ENCODE peak calls at places on chromosomes 13 and 19, in four cellular contexts. One of them, this sample, is unnamed.

GRCh38 chr19:52991484-52991883 is 22.2 kb upstream of the ERVV-1 start:
- DNase-seq in BJ: peak; percentile 4
- DNase-seq in epithelial cell of esophagus: peak; percentile 82
- DNase-seq in choroid plexus epithelial cell: peak; percentile 33
- DNase-seq in this sample: peak; percentile 54

GRCh38 chr13:21050288-21051197 is 10.8 kb downstream of the LATS2 start:
- DNase-seq in BJ: no peak
- DNase-seq in epithelial cell of esophagus: peak; percentile 15
- DNase-seq in choroid plexus epithelial cell: peak; percentile 39
- DNase-seq in this sample: no peak

GRCh38 chr19:3175761-3176714 is 2.5 kb upstream of the S1PR4 start:
- DNase-seq in BJ: peak; percentile 75
- DNase-seq in epithelial cell of esophagus: peak; percentile 96
- DNase-seq in choroid plexus epithelial cell: peak; percentile 64
- DNase-seq in this sample: peak; percentile 65

GRCh38 chr19:34430738-34431625 is 2.8 kb downstream of the UBA2 start:
- DNase-seq in BJ: no peak
- DNase-seq in epithelial cell of esophagus: peak; percentile 57
- DNase-seq in choroid plexus epithelial cell: peak; percentile 77
- DNase-seq in this sample: peak; percentile 72

GRCh38 chr19:54168174-54168917 is 4.6 kb downstream of the TMC4 start:
- DNase-seq in BJ: no peak
- DNase-seq in epithelial cell of esophagus: peak; percentile 83
- DNase-seq in choroid plexus epithelial cell: peak; percentile 89
- DNase-seq in this sample: peak; percentile 80

GRCh38 chr19:49335784-49336481 is 727 bp downstream of the CD37 start:
- DNase-seq in BJ: no peak
- DNase-seq in epithelial cell of esophagus: no peak
- DNase-seq in choroid plexus epithelial cell: no peak
- DNase-seq in this sample: no peak

GRCh38 chr19:1489463-1489971 is 633 bp downstream of the PCSK4 start:
- DNase-seq in BJ: no peak
- DNase-seq in epithelial cell of esophagus: no peak
- DNase-seq in choroid plexus epithelial cell: no peak
- DNase-seq in this sample: no peak

GRCh38 chr13:93227906-93228801 is 1.5 kb downstream of the GPC6 start:
- DNase-seq in BJ: no peak
- DNase-seq in epithelial cell of esophagus: peak; percentile 88
- DNase-seq in choroid plexus epithelial cell: peak; percentile 93
- DNase-seq in this sample: peak; percentile 85

GRCh38 chr13:20127263-20127562 is 33.6 kb downstream of the GJA3 start:
- DNase-seq in BJ: no peak
- DNase-seq in epithelial cell of esophagus: no peak
- DNase-seq in choroid plexus epithelial cell: no peak
- DNase-seq in this sample: no peak

GRCh38 chr13:75432045-75432444 is 49.9 kb downstream of the TBC1D4 start:
- DNase-seq in BJ: no peak
- DNase-seq in epithelial cell of esophagus: no peak
- DNase-seq in choroid plexus epithelial cell: peak; percentile 47
- DNase-seq in this sample: peak; percentile 61

GRCh38 chr13:29868581-29868980 is 18.2 kb upstream of the UBL3 start:
- DNase-seq in BJ: no peak
- DNase-seq in epithelial cell of esophagus: no peak
- DNase-seq in choroid plexus epithelial cell: no peak
- DNase-seq in this sample: no peak

GRCh38 chr13:33676700-33677048 is 141.3 kb upstream of the RFC3 start:
- DNase-seq in BJ: no peak
- DNase-seq in epithelial cell of esophagus: peak; percentile 76
- DNase-seq in choroid plexus epithelial cell: peak; percentile 73
- DNase-seq in this sample: peak; percentile 48

GRCh38 chr19:53824134-53824611 is at the start of gene NLRP12:
- DNase-seq in BJ: no peak
- DNase-seq in epithelial cell of esophagus: no peak
- DNase-seq in choroid plexus epithelial cell: no peak
- DNase-seq in this sample: no peak

GRCh38 chr19:28426110-28426901 is 786.6 kb downstream of the UQCRFS1 start:
- DNase-seq in BJ: no peak
- DNase-seq in epithelial cell of esophagus: no peak
- DNase-seq in choroid plexus epithelial cell: no peak
- DNase-seq in this sample: no peak

GRCh38 chr19:14985133-14985532 is 5.5 kb upstream of the SLC1A6 start:
- DNase-seq in BJ: no peak
- DNase-seq in epithelial cell of esophagus: no peak
- DNase-seq in choroid plexus epithelial cell: no peak
- DNase-seq in this sample: no peak

GRCh38 chr19:35159606-35160005 is 5.1 kb downstream of the FXYD5 start:
- DNase-seq in BJ: no peak
- DNase-seq in epithelial cell of esophagus: no peak
- DNase-seq in choroid plexus epithelial cell: no peak
- DNase-seq in this sample: no peak

GRCh38 chr19:42287017-42287825 is 14.7 kb upstream of the PRR19 start:
- DNase-seq in BJ: no peak
- DNase-seq in epithelial cell of esophagus: no peak
- DNase-seq in choroid plexus epithelial cell: no peak
- DNase-seq in this sample: no peak

GRCh38 chr13:100357764-100358163 is 230.8 kb downstream of the GGACT start:
- DNase-seq in BJ: no peak
- DNase-seq in epithelial cell of esophagus: no peak
- DNase-seq in choroid plexus epithelial cell: no peak
- DNase-seq in this sample: no peak

GRCh38 chr13:66640231-66640630 is 589.9 kb downstream of the PCDH9 start:
- DNase-seq in BJ: no peak
- DNase-seq in epithelial cell of esophagus: no peak
- DNase-seq in choroid plexus epithelial cell: no peak
- DNase-seq in this sample: no peak

GRCh38 chr19:9793051-9793591 is 24.6 kb upstream of the ZNF846 start:
- DNase-seq in BJ: no peak
- DNase-seq in epithelial cell of esophagus: peak; percentile 42
- DNase-seq in choroid plexus epithelial cell: peak; percentile 65
- DNase-seq in this sample: peak; percentile 54

GRCh38 chr19:55494172-55494761 is 6.0 kb downstream of the SSC5D start:
- DNase-seq in BJ: no peak
- DNase-seq in epithelial cell of esophagus: no peak
- DNase-seq in choroid plexus epithelial cell: peak; percentile 65
- DNase-seq in this sample: peak; percentile 91

GRCh38 chr19:35000647-35001501 is 751 bp downstream of the GRAMD1A start:
- DNase-seq in BJ: no peak
- DNase-seq in epithelial cell of esophagus: peak; percentile 55
- DNase-seq in choroid plexus epithelial cell: peak; percentile 57
- DNase-seq in this sample: peak; percentile 40

GRCh38 chr13:73952683-73953082 is 181.5 kb downstream of the KLF12 start:
- DNase-seq in BJ: no peak
- DNase-seq in epithelial cell of esophagus: no peak
- DNase-seq in choroid plexus epithelial cell: no peak
- DNase-seq in this sample: peak; percentile 30

GRCh38 chr13:65468628-65469027 is 1761.5 kb downstream of the PCDH9 start:
- DNase-seq in BJ: no peak
- DNase-seq in epithelial cell of esophagus: no peak
- DNase-seq in choroid plexus epithelial cell: peak; percentile 74
- DNase-seq in this sample: no peak

GRCh38 chr13:23871616-23872220 is 17.5 kb downstream of the MIPEP start:
- DNase-seq in BJ: no peak
- DNase-seq in epithelial cell of esophagus: peak; percentile 49
- DNase-seq in choroid plexus epithelial cell: peak; percentile 68
- DNase-seq in this sample: peak; percentile 61

GRCh38 chr13:70896136-70896535 is 787.9 kb upstream of the KLHL1 start:
- DNase-seq in BJ: no peak
- DNase-seq in epithelial cell of esophagus: no peak
- DNase-seq in choroid plexus epithelial cell: no peak
- DNase-seq in this sample: no peak

GRCh38 chr13:110944121-110944967 is 29.5 kb upstream of the ANKRD10 start:
- DNase-seq in BJ: no peak
- DNase-seq in epithelial cell of esophagus: peak; percentile 71
- DNase-seq in choroid plexus epithelial cell: peak; percentile 89
- DNase-seq in this sample: peak; percentile 71

GRCh38 chr19:11767633-11768133 is 883 bp downstream of the ZNF441 start:
- DNase-seq in BJ: no peak
- DNase-seq in epithelial cell of esophagus: peak; percentile 12
- DNase-seq in choroid plexus epithelial cell: peak; percentile 39
- DNase-seq in this sample: peak; percentile 33

GRCh38 chr13:20446900-20447299 is 78.8 kb downstream of the CRYL1 start:
- DNase-seq in BJ: no peak
- DNase-seq in epithelial cell of esophagus: no peak
- DNase-seq in choroid plexus epithelial cell: no peak
- DNase-seq in this sample: peak; percentile 79

GRCh38 chr19:48745208-48745995 is 1.3 kb downstream of the IZUMO1 start:
- DNase-seq in BJ: no peak
- DNase-seq in epithelial cell of esophagus: peak; percentile 74
- DNase-seq in choroid plexus epithelial cell: peak; percentile 80
- DNase-seq in this sample: peak; percentile 64

GRCh38 chr19:14300281-14300680 is 81.0 kb upstream of the ADGRE5 start:
- DNase-seq in BJ: no peak
- DNase-seq in epithelial cell of esophagus: no peak
- DNase-seq in choroid plexus epithelial cell: no peak
- DNase-seq in this sample: no peak

DNA sequence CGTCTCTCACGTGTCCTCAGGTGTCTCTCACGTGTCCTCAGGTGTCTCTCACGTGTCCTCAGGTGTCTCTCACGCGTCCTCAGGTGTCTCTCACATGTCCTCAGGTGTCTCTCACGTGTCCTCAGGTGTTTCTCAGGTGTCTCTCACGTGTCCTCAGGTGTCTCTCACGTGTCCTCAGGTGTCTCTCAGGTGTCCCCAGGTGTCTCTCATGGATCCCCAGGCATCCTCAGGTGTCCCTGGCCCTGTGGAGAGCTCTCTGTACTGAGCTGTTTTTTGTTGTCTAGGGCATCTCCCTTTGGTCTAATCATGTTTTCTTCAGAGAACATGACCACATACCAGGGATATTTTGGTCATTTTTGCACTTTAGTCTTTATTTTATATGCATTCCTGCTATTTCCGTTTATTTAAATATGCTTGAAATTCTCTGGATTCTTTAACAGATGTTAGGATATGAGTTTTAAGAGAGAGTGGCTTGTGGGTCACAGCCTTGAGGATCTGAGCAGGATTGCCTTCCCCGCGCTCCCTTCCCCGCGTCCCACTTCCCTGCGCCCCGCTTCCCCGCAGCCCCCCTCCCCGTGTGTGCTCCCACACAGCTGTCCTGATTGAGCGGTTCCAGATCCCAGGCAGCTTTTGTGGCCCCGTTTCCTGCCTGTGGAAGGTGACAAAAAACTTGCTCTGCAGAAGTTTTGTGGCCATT is 31.9 kb downstream of the ATP4B start:
- DNase-seq in BJ: peak; percentile 71
- DNase-seq in epithelial cell of esophagus: no peak
- DNase-seq in choroid plexus epithelial cell: peak; percentile 75
- DNase-seq in this sample: no peak
- H3K4me3 ChIP-seq in BJ: peak overlapping the region; percentile 5
- H3K4me3 ChIP-seq in epithelial cell of esophagus: no peak overlapping the region
- H3K4me3 ChIP-seq in choroid plexus epithelial cell: no peak overlapping the region
- H3K4me3 ChIP-seq in this sample: no peak overlapping the region

DNA sequence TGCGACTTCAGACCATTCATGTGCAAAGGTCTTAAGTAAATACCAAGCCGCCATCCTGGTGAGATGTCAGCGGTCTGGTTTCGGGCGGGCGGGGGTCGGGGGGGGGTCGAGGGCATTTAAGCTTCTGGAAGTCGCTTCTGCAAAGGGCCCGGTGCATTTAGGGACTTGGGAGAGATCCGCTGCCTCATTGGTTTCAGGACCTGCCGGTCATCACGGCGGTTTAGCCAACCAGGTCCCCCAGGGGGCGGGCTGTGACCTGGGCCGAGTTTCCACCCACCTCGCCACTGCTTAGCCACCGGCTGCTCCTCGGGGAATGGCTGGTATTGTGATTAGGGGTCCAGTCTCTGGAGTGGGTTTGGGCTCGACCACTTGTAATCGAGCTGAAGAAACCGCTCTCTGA is 7.8 kb downstream of the ANKLE1 start:
- DNase-seq in BJ: no peak
- DNase-seq in epithelial cell of esophagus: peak; percentile 82
- DNase-seq in choroid plexus epithelial cell: peak; percentile 95
- DNase-seq in this sample: peak; percentile 93
- TF ChIP-seq CTCF in BJ: no peak
- TF ChIP-seq CTCF in epithelial cell of esophagus: no peak
- TF ChIP-seq CTCF in choroid plexus epithelial cell: no peak
- TF ChIP-seq CTCF in this sample: no peak

DNA sequence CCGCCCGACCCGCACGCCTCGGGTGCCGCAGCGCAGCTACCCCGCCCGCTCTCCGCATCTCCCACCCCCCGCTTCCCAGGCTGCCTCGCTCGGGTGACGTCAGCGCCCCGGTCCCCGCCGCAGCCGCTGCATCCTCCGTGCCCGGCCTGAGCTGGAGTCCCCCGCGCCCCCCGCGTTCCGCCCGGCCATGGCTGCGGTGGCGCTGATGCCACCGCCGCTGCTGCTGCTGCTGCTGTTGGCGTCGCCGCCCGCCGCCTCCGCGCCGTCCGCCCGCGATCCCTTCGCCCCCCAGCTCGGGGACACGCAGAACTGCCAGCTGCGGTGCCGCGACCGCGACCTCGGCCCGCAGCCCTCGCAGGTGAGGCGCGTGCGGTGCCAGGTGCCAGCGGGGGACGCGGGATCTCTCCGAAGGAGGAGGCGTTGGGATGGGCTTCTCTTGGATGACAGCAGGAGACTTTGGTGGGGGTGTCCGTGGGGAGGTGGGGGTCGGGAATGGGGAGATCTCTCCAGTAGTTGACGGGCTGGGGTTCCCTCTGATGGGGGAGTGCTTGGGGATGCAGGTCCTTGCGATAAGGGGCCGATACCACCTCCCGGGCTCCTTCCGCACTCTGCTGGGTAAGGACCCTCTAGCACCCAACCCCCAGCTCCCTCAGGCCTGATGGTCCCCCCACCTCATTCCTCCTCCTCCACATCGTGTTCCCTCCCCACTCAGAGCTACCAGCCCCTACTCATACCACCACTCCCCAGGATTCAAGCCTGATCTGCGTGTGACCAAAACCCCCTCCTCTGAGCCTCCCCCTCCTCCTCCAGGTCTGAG is at the start of gene TMEM59L:
- DNase-seq in BJ: no peak
- DNase-seq in epithelial cell of esophagus: no peak
- DNase-seq in choroid plexus epithelial cell: no peak
- DNase-seq in this sample: no peak
- H3K4me3 ChIP-seq in BJ: peak within 1 kb of the TSS; percentile 40
- H3K4me3 ChIP-seq in epithelial cell of esophagus: no peak within 1 kb of the TSS
- H3K4me3 ChIP-seq in choroid plexus epithelial cell: no peak within 1 kb of the TSS
- H3K4me3 ChIP-seq in this sample: peak within 1 kb of the TSS; percentile 12

GRCh38 chr19:45659096-45659729 is 8.8 kb upstream of the GIPR start:
- DNase-seq in BJ: no peak
- DNase-seq in epithelial cell of esophagus: no peak
- DNase-seq in choroid plexus epithelial cell: no peak
- DNase-seq in this sample: no peak

GRCh38 chr19:45655073-45655472 is 12.9 kb upstream of the GIPR start:
- DNase-seq in BJ: no peak
- DNase-seq in epithelial cell of esophagus: no peak
- DNase-seq in choroid plexus epithelial cell: no peak
- DNase-seq in this sample: no peak

GRCh38 chr19:45653634-45654033 is 14.4 kb upstream of the GIPR start:
- DNase-seq in BJ: no peak
- DNase-seq in epithelial cell of esophagus: no peak
- DNase-seq in choroid plexus epithelial cell: no peak
- DNase-seq in this sample: peak; percentile 16

GRCh38 chr19:45657520-45658163 is 10.4 kb upstream of the GIPR start:
- DNase-seq in BJ: no peak
- DNase-seq in epithelial cell of esophagus: no peak
- DNase-seq in choroid plexus epithelial cell: no peak
- DNase-seq in this sample: no peak
- TF ChIP-seq CTCF in BJ: no peak
- TF ChIP-seq CTCF in epithelial cell of esophagus: no peak
- TF ChIP-seq CTCF in choroid plexus epithelial cell: no peak
- TF ChIP-seq CTCF in this sample: no peak

This sample was measured in fibroblast of mammary gland.